ENCODE peak calls at places on chromosomes 5 and 9, in six cellular contexts. R is HepG2, E is K562, B is SK-N-SH, I is H1, H is GM12878. Y is an unnamed sample.

GRCh38 chr9:130220351-130220750 is 45.2 kb upstream of the HMCN2 start:
- DNase-seq in R (no peak), E (no peak), B (peak; percentile 89), I (no peak), H (no peak), Y (no peak)

GRCh38 chr5:141618030-141618803 is 583 bp downstream of the DIAPH1 start:
- DNase-seq in R (peak; percentile 63), E (peak; percentile 87), B (peak; percentile 50), I (no peak), H (no peak), Y (peak; percentile 53)

GRCh38 chr5:34811691-34812090 is 27.3 kb upstream of the TTC23L start:
- DNase-seq in R (no peak), E (no peak), B (no peak), I (no peak), H (no peak), Y (no peak)

GRCh38 chr9:111661802-111662491 is 542 bp downstream of the GNG10 start:
- DNase-seq in R (no peak), E (peak; percentile 41), B (peak; percentile 87), I (no peak), H (no peak), Y (no peak)

GRCh38 chr5:151474799-151475198 is 27.4 kb downstream of the SLC36A1 start:
- DNase-seq in R (no peak), E (no peak), B (no peak), I (no peak), H (no peak), Y (no peak)

GRCh38 chr5:38497946-38498345 is 58.5 kb downstream of the LIFR start:
- DNase-seq in R (peak; percentile 27), E (peak; percentile 30), B (no peak), I (no peak), H (no peak), Y (no peak)

GRCh38 chr5:16957305-16958165 is 21.4 kb upstream of the MYO10 start:
- DNase-seq in R (no peak), E (peak; percentile 6), B (no peak), I (no peak), H (no peak), Y (no peak)

GRCh38 chr5:14871573-14872069 is at the start of gene ANKH:
- DNase-seq in R (peak; percentile 51), E (peak; percentile 87), B (peak; percentile 94), I (no peak), H (no peak), Y (no peak)

GRCh38 chr5:169716287-169716686 is 79.2 kb downstream of the DOCK2 start:
- DNase-seq in R (no peak), E (no peak), B (no peak), I (no peak), H (no peak), Y (no peak)

GRCh38 chr9:35102465-35102768 is 514 bp downstream of the STOML2 start:
- DNase-seq in R (no peak), E (no peak), B (no peak), I (no peak), H (no peak), Y (no peak)

GRCh38 chr5:79832911-79833310 is 143.3 kb downstream of the CMYA5 start:
- DNase-seq in R (no peak), E (peak; percentile 23), B (no peak), I (no peak), H (no peak), Y (no peak)

GRCh38 chr5:15249152-15249551 is 250.8 kb upstream of the FBXL7 start:
- DNase-seq in R (no peak), E (no peak), B (no peak), I (no peak), H (no peak), Y (no peak)

GRCh38 chr5:81778642-81779041 is 27.7 kb upstream of the SSBP2 start:
- DNase-seq in R (no peak), E (peak; percentile 45), B (no peak), I (no peak), H (no peak), Y (no peak)

GRCh38 chr5:95113489-95113888 is 171.4 kb downstream of the MCTP1 start:
- DNase-seq in R (no peak), E (no peak), B (no peak), I (peak; percentile 21), H (no peak), Y (no peak)

GRCh38 chr5:92662741-92663140 is 918.3 kb downstream of the NR2F1-AS1 start:
- DNase-seq in R (no peak), E (no peak), B (no peak), I (no peak), H (no peak), Y (no peak)

GRCh38 chr5:173178369-173178910 is 34.1 kb downstream of the BNIP1 start:
- DNase-seq in R (no peak), E (no peak), B (no peak), I (no peak), H (no peak), Y (no peak)

DNA sequence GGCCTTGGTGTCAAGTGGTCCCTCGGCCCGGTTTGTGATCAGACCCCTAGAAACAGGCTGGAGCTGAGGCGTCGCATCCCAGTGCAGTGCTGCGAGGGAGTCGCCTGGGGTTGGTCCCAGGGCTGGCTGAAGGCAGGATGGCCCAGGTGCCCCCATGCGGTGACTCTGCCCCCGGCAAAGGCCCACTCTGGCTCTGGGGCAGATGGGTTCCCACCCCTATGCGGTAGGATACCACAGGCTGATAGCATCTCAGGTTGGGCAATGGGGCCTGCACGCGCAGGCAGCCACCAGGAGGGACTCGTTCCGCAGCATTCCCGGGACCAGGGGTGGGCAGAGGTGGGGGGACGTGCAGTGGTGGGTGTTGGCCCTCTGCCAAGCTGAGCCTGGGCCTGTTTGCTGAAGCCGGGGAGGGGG is 86.0 kb downstream of the RXRA start:
- DNase-seq in R (no peak), E (no peak), B (no peak), I (no peak), H (no peak), Y (no peak)
- H3K27ac ChIP-seq in R (no peak overlapping the region), E (no peak overlapping the region), B (no peak overlapping the region), I (no peak overlapping the region), H (no peak overlapping the region), Y (peak overlapping the region; percentile 89)

GRCh38 chr9:91465420-91465819 is 41.8 kb upstream of the NFIL3 start:
- DNase-seq in R (no peak), E (no peak), B (no peak), I (no peak), H (no peak), Y (no peak)
- TF ChIP-seq GABPA in R (no peak), E (no peak), B (no peak), I (no peak), H (no peak), Y (no peak)

GRCh38 chr5:177234761-177235315 is 68.7 kb downstream of the RAB24 start:
- DNase-seq in R (no peak), E (no peak), B (no peak), I (no peak), H (no peak), Y (no peak)
- H3K27ac ChIP-seq in R (no peak overlapping the region), E (no peak overlapping the region), B (no peak overlapping the region), I (no peak overlapping the region), H (no peak overlapping the region), Y (no peak overlapping the region)

DNA sequence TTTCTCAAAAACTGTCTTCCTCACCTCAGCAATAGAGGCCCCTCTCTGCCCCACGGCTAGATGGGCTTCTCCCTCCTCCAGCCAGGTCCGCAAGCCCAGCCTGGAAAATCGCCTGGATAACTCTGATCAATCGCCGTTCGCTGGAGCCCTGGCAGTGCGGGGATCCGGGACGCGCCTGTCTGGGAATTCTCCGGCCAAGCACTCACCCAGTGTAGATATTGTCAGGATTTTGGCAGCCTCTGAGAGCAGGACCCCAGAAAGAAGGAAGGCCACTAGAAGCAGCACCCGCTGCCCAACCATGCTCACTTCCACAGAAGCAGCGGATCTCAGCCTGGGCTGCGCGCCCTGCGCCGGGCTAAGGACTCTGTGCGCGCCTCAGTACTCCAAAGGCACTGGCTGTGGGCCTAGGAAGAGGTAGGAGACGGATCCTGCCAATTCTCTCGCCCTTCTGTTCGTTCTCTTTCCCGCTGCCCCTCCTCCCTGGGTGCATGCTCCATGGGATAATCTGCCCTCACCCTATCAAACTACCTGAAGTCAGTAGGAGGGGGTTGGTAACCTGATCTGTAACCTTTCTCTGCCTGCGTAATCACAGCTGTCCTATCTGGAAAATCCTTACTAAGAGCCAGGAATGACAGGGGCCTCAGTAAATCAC is at the start of gene UGT3A1:
- DNase-seq in R (no peak), E (no peak), B (no peak), I (peak; percentile 74), H (no peak), Y (no peak)
- TF ChIP-seq GABPA in R (no peak), E (no peak), B (no peak), I (no peak), H (no peak), Y (no peak)

DNA sequence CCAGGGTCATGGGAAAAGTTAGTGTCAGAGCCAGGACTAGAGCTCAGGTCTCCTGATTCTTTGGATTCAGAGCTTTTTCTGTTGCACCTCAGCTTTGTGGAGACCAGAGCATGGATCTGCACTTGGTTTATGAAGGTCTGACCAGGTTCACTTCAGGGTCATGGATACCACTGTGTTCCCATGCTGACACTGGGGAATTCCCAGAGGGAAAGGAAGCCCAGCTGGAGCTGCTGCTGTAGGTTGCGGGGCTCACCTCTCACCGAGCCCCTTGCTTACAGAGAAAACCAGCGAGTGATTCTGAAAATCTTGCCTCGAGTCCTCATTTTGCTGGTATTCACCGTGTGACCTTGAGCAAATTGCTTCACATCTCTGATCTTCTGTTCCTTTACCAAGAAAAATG is 83.0 kb downstream of the RGS3 start:
- DNase-seq in R (no peak), E (no peak), B (no peak), I (no peak), H (no peak), Y (no peak)
- H3K27ac ChIP-seq in R (no peak overlapping the region), E (no peak overlapping the region), B (no peak overlapping the region), I (no peak overlapping the region), H (no peak overlapping the region), Y (no peak overlapping the region)

DNA sequence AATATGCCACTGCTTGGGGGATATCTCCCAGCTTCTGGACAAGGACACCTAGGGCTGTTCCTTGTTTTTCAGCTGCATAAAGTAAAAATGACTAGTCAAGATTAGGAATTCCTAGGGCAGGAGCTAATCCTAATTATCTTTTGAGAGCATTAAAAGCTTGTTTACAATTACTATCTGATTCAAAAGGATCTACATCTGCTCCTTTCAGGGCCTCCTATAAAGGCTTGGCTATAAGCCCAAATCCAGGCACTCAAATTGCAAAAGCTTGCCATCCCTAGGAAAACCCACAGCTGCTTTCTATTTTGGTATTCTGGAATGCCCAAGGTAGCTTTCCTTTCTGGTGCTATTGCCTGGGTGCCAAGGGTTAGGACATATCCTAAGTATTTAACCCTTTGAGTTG is 45.8 kb upstream of the SLCO4C1 start:
- DNase-seq in R (no peak), E (no peak), B (peak; percentile 38), I (no peak), H (no peak), Y (no peak)
- TF ChIP-seq GABPA in R (no peak), E (no peak), B (no peak), I (no peak), H (no peak), Y (no peak)

Y was measured in HL-60.